ENCODE peak calls at places on chromosomes 16 and 17, in nine cellular contexts. P, K, N, J, F, M, Q, E and H are unnamed samples.
A peak's percentile ranks its signal among the peaks of the same experiment; 100 is the strongest.

GRCh38 chr17:226108-226772 is 44.8 kb upstream of the DOC2B start:
- DNase-seq in P (no peak), K (no peak), N (no peak), J (no peak), F (peak; percentile 43), M (peak; percentile 10), Q (no peak), E (no peak), H (no peak)

GRCh38 chr17:76326306-76326705 is 18.2 kb upstream of the QRICH2 start:
- DNase-seq in P (no peak), K (no peak), N (no peak), J (no peak), F (no peak), M (no peak), Q (no peak), E (no peak), H (no peak)

GRCh38 chr17:3885271-3885670 is 7.6 kb downstream of the CAMKK1 start:
- DNase-seq in P (no peak), K (no peak), N (no peak), J (no peak), F (no peak), M (no peak), Q (no peak), E (no peak), H (no peak)

GRCh38 chr16:23948949-23949392 is 113.2 kb downstream of the PRKCB start:
- DNase-seq in P (no peak), K (peak; percentile 47), N (no peak), J (peak; percentile 26), F (no peak), M (no peak), Q (no peak), E (no peak), H (no peak)

GRCh38 chr16:83298541-83298940 is 509.2 kb upstream of the HSBP1 start:
- DNase-seq in P (no peak), K (no peak), N (no peak), J (no peak), F (no peak), M (no peak), Q (no peak), E (no peak), H (no peak)

GRCh38 chr17:68184141-68184571 is 63.7 kb upstream of the AMZ2 start:
- DNase-seq in P (no peak), K (no peak), N (no peak), J (no peak), F (no peak), M (no peak), Q (no peak), E (no peak), H (no peak)

GRCh38 chr17:39239640-39240314 is 14.0 kb upstream of the STAC2 start:
- DNase-seq in P (no peak), K (peak; percentile 74), N (peak; percentile 76), J (peak; percentile 25), F (peak; percentile 77), M (no peak), Q (peak; percentile 72), E (no peak), H (peak; percentile 84)

GRCh38 chr17:45900723-45901415 is 6.5 kb downstream of the MAPT start:
- DNase-seq in P (no peak), K (no peak), N (no peak), J (no peak), F (no peak), M (no peak), Q (no peak), E (no peak), H (no peak)

GRCh38 chr16:67399218-67399733 is 6.0 kb upstream of the TPPP3 start:
- DNase-seq in P (no peak), K (peak; percentile 70), N (peak; percentile 87), J (no peak), F (peak; percentile 84), M (no peak), Q (peak; percentile 49), E (no peak), H (no peak)

GRCh38 chr17:2780256-2780655 is 16.0 kb upstream of the RAP1GAP2 start:
- DNase-seq in P (no peak), K (no peak), N (no peak), J (no peak), F (no peak), M (no peak), Q (no peak), E (no peak), H (no peak)

GRCh38 chr17:17740627-17741237 is 59.5 kb downstream of the RAI1 start:
- DNase-seq in P (no peak), K (no peak), N (no peak), J (no peak), F (no peak), M (no peak), Q (peak; percentile 27), E (no peak), H (no peak)

GRCh38 chr17:27446569-27447301 is 9.5 kb upstream of the KSR1 start:
- DNase-seq in P (peak; percentile 100), K (no peak), N (no peak), J (no peak), F (peak; percentile 56), M (no peak), Q (peak; percentile 43), E (no peak), H (no peak)

GRCh38 chr17:54903375-54903774 is 2.7 kb downstream of the TOM1L1 start:
- DNase-seq in P (no peak), K (no peak), N (no peak), J (no peak), F (peak; percentile 75), M (peak; percentile 27), Q (no peak), E (no peak), H (no peak)

GRCh38 chr17:76307966-76308338 is at the start of gene QRICH2:
- DNase-seq in P (no peak), K (no peak), N (no peak), J (no peak), F (peak; percentile 68), M (no peak), Q (no peak), E (no peak), H (no peak)

GRCh38 chr16:85610059-85610445 is 3.1 kb upstream of the GSE1 start:
- DNase-seq in P (no peak), K (no peak), N (no peak), J (no peak), F (no peak), M (no peak), Q (no peak), E (no peak), H (no peak)

GRCh38 chr17:75778861-75779249 is 5.8 kb upstream of the UNK start:
- DNase-seq in P (peak; percentile 35), K (peak; percentile 78), N (peak; percentile 50), J (peak; percentile 40), F (no peak), M (no peak), Q (peak; percentile 80), E (no peak), H (peak; percentile 74)

GRCh38 chr17:71494456-71494855 is 626.4 kb upstream of the SOX9 start:
- DNase-seq in P (no peak), K (no peak), N (no peak), J (no peak), F (no peak), M (no peak), Q (no peak), E (no peak), H (no peak)

GRCh38 chr17:22138861-22139469 is 446.6 kb downstream of the KCNJ18 start:
- DNase-seq in P (no peak), K (no peak), N (no peak), J (no peak), F (no peak), M (no peak), Q (no peak), E (no peak), H (peak; percentile 27)

GRCh38 chr16:73254983-73255382 is 207.1 kb upstream of the ZFHX3 start:
- DNase-seq in P (no peak), K (no peak), N (no peak), J (no peak), F (no peak), M (no peak), Q (no peak), E (no peak), H (no peak)

GRCh38 chr17:45574376-45574775 is 83.9 kb upstream of the PLEKHM1 start:
- DNase-seq in P (peak; percentile 88), K (no peak), N (no peak), J (no peak), F (no peak), M (no peak), Q (no peak), E (no peak), H (no peak)

GRCh38 chr17:8122923-8123694 is 797 bp downstream of the HES7 start:
- DNase-seq in P (peak; percentile 27), K (peak; percentile 57), N (peak; percentile 49), J (no peak), F (peak; percentile 82), M (no peak), Q (no peak), E (no peak), H (peak; percentile 58)

GRCh38 chr17:58054641-58055040 is 28.6 kb upstream of the DYNLL2 start:
- DNase-seq in P (no peak), K (no peak), N (no peak), J (no peak), F (no peak), M (no peak), Q (no peak), E (no peak), H (no peak)

GRCh38 chr17:7132511-7133094 is 18.0 kb upstream of the ASGR2 start:
- DNase-seq in P (no peak), K (peak; percentile 37), N (peak; percentile 45), J (peak; percentile 24), F (peak; percentile 41), M (no peak), Q (no peak), E (peak; percentile 48), H (peak; percentile 95)

GRCh38 chr17:71229036-71229435 is 891.8 kb upstream of the SOX9 start:
- DNase-seq in P (peak; percentile 65), K (no peak), N (no peak), J (no peak), F (no peak), M (no peak), Q (no peak), E (no peak), H (no peak)

GRCh38 chr16:28107232-28107631 is 43.7 kb upstream of the GSG1L start:
- DNase-seq in P (no peak), K (no peak), N (no peak), J (no peak), F (no peak), M (no peak), Q (no peak), E (no peak), H (no peak)

GRCh38 chr16:86558355-86559193 is 3.5 kb upstream of the MTHFSD start:
- DNase-seq in P (no peak), K (no peak), N (no peak), J (no peak), F (peak; percentile 89), M (no peak), Q (no peak), E (no peak), H (no peak)

GRCh38 chr17:36978810-36979584 is 30.2 kb downstream of the AATF start:
- DNase-seq in P (no peak), K (no peak), N (no peak), J (no peak), F (no peak), M (no peak), Q (peak; percentile 41), E (peak; percentile 6), H (no peak)

GRCh38 chr17:71983828-71984227 is 137.0 kb upstream of the SOX9 start:
- DNase-seq in P (no peak), K (peak; percentile 4), N (no peak), J (no peak), F (no peak), M (no peak), Q (no peak), E (no peak), H (no peak)

GRCh38 chr17:28467456-28468025 is 5.9 kb upstream of the SLC13A2 start:
- DNase-seq in P (peak; percentile 33), K (no peak), N (no peak), J (no peak), F (no peak), M (no peak), Q (no peak), E (peak; percentile 61), H (no peak)

GRCh38 chr16:5870886-5871715 is 773.5 kb upstream of the EEF2KMT start:
- DNase-seq in P (no peak), K (no peak), N (no peak), J (no peak), F (no peak), M (no peak), Q (no peak), E (no peak), H (peak; percentile 51)

GRCh38 chr17:925846-926245 is 53.7 kb downstream of the NXN start:
- DNase-seq in P (no peak), K (no peak), N (no peak), J (no peak), F (no peak), M (no peak), Q (no peak), E (no peak), H (no peak)